ENCODE peak calls at places on chromosomes 6 and 20, in seven cellular contexts. Q, I, R, W, S, L and J are unnamed samples. For H3K4me1, the result is how much of the 10 kb centered on the place peaks cover.

GRCh38 chr20:59515013-59515905 is 89.1 kb upstream of the PHACTR3 start:
- DNase-seq in Q (peak), I (peak), R (peak), W (peak), S (peak), L (peak), J (peak)

GRCh38 chr6:54335871-54336270 is 27.6 kb downstream of the TINAG start:
- DNase-seq in Q (no peak), I (no peak), R (peak), W (no peak), S (no peak), L (no peak), J (no peak)

GRCh38 chr6:19538086-19538485 is 299.1 kb upstream of the ID4 start:
- DNase-seq in Q (no peak), I (no peak), R (no peak), W (peak), S (peak), L (no peak), J (no peak)

GRCh38 chr6:27281105-27281539 is 31.0 kb downstream of the POM121L2 start:
- DNase-seq in Q (no peak), I (no peak), R (no peak), W (no peak), S (no peak), L (no peak), J (no peak)

GRCh38 chr20:22924036-22924737 is 110.9 kb upstream of the SSTR4 start:
- DNase-seq in Q (no peak), I (peak), R (no peak), W (no peak), S (no peak), L (no peak), J (peak)

GRCh38 chr6:128111096-128111495 is 210.2 kb upstream of the THEMIS start:
- DNase-seq in Q (no peak), I (no peak), R (peak), W (no peak), S (no peak), L (no peak), J (no peak)

GRCh38 chr6:78059171-78059570 is 406.3 kb downstream of the MEI4 start:
- DNase-seq in Q (no peak), I (no peak), R (no peak), W (no peak), S (no peak), L (no peak), J (no peak)

GRCh38 chr6:12473494-12473893 is 183.3 kb downstream of the EDN1 start:
- DNase-seq in Q (no peak), I (no peak), R (no peak), W (no peak), S (no peak), L (no peak), J (no peak)

GRCh38 chr20:34302312-34302722 is 838 bp downstream of the AHCY start:
- DNase-seq in Q (no peak), I (no peak), R (peak), W (no peak), S (no peak), L (no peak), J (no peak)

GRCh38 chr6:79911992-79912391 is 35.4 kb downstream of the ELOVL4 start:
- DNase-seq in Q (no peak), I (no peak), R (no peak), W (no peak), S (no peak), L (no peak), J (no peak)

GRCh38 chr6:151669208-151669560 is 138.3 kb upstream of the ESR1 start:
- DNase-seq in Q (no peak), I (no peak), R (no peak), W (no peak), S (no peak), L (no peak), J (no peak)

GRCh38 chr6:72788188-72788587 is 166.3 kb downstream of the KCNQ5 start:
- DNase-seq in Q (no peak), I (no peak), R (peak), W (no peak), S (no peak), L (no peak), J (no peak)

GRCh38 chr6:116492331-116493067 is 18.9 kb upstream of the CALHM5 start:
- DNase-seq in Q (no peak), I (no peak), R (no peak), W (no peak), S (no peak), L (no peak), J (no peak)

GRCh38 chr20:56391037-56391436 is 978 bp downstream of the AURKA start:
- DNase-seq in Q (peak), I (no peak), R (no peak), W (no peak), S (no peak), L (no peak), J (no peak)

GRCh38 chr6:43861212-43861918 is 91.4 kb downstream of the VEGFA start:
- DNase-seq in Q (no peak), I (no peak), R (no peak), W (no peak), S (no peak), L (no peak), J (no peak)

GRCh38 chr6:157983439-157984119 is 1.9 kb downstream of the SYNJ2 start:
- DNase-seq in Q (no peak), I (no peak), R (peak), W (no peak), S (peak), L (no peak), J (no peak)

GRCh38 chr6:35496036-35496850 is 636 bp downstream of the TEAD3 start:
- DNase-seq in Q (no peak), I (peak), R (no peak), W (no peak), S (peak), L (peak), J (peak)

GRCh38 chr6:113315068-113315467 is 542.1 kb upstream of the MARCKS start:
- DNase-seq in Q (no peak), I (no peak), R (no peak), W (no peak), S (no peak), L (no peak), J (no peak)

GRCh38 chr6:123744840-123745239 is 58.8 kb upstream of the NKAIN2 start:
- DNase-seq in Q (no peak), I (no peak), R (no peak), W (no peak), S (no peak), L (no peak), J (no peak)

GRCh38 chr6:79421707-79422484 is 115.3 kb downstream of the LCA5 start:
- DNase-seq in Q (no peak), I (peak), R (peak), W (no peak), S (no peak), L (no peak), J (peak)

GRCh38 chr6:40896696-40897095 is 142.3 kb downstream of the UNC5CL start:
- DNase-seq in Q (no peak), I (no peak), R (no peak), W (no peak), S (no peak), L (no peak), J (no peak)

GRCh38 chr20:38889792-38890496 is 36.3 kb upstream of the FAM83D start:
- DNase-seq in Q (no peak), I (no peak), R (no peak), W (no peak), S (no peak), L (no peak), J (no peak)

GRCh38 chr6:166678426-166678825 is 51.4 kb upstream of the RPS6KA2 start:
- DNase-seq in Q (no peak), I (no peak), R (peak), W (no peak), S (no peak), L (no peak), J (peak)

GRCh38 chr6:35368038-35368887 is 25.9 kb downstream of the PPARD start:
- DNase-seq in Q (peak), I (no peak), R (no peak), W (no peak), S (no peak), L (no peak), J (peak)

GRCh38 chr20:25457886-25458680 is 50.6 kb downstream of the GINS1 start:
- DNase-seq in Q (no peak), I (no peak), R (no peak), W (no peak), S (no peak), L (no peak), J (no peak)

GRCh38 chr6:31402324-31403282 is 792 bp upstream of the MICA start:
- DNase-seq in Q (peak), I (no peak), R (peak), W (no peak), S (peak), L (peak), J (no peak)

GRCh38 chr6:160519603-160520042 is 144.5 kb downstream of the LPA start:
- DNase-seq in Q (no peak), I (peak), R (no peak), W (no peak), S (no peak), L (no peak), J (no peak)

GRCh38 chr6:160519133-160519532 is 144.9 kb downstream of the LPA start:
- DNase-seq in Q (no peak), I (no peak), R (no peak), W (no peak), S (no peak), L (no peak), J (no peak)

GRCh38 chr6:160523223-160523622 is 140.9 kb downstream of the LPA start:
- DNase-seq in Q (no peak), I (no peak), R (no peak), W (no peak), S (no peak), L (no peak), J (no peak)

DNA sequence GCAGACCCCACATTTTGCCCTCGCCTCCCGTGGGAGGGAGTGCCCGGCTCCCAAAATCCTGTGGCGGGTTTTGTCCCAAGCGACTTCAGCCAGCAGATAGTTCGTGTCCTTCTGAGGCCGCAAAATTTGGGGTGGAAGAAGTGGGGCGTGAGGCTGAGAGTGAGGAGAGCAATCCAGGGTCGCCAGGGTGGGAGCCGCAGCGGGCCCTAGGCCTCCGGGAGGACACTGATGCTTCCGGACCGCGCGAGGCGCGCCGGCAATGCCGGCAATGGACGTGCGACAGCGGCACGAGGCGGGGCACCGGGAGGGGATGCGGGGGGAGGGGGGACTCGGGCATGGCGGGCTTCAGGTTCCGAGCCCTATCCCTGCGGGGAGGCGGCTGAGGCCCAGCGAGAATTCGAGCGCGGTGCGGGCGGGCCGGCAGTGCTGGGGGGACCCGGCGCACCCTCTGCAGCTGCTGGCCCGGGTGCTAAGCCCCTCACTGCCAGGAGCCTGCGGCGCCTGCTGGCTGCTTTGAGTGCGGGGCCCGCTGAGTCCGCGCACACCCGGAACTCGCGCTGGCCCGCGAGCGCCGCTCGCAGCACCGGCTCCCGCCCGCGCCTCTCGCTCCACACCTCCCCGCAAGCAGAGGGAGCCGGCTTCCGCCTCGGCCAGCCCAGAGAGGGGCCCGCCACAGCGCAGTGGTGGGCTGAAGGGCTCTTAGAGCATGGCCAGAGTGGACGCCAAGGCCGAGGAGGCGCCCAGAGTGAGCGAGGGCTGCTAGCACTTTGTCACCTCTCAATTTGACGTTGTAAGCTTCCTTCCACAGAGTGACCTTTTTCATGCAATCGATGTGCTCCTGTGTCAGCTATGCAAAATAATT is 143.8 kb downstream of the LPA start:
- DNase-seq in Q (peak), I (peak), R (peak), W (peak), S (peak), L (peak), J (peak)
- TF ChIP-seq CTCF in Q (peak), I (no peak), R (no peak), W (no peak), S (no peak), L (peak), J (no peak)

GRCh38 chr6:6008648-6009421 is 2.1 kb upstream of the NRN1 start:
- DNase-seq in Q (peak), I (peak), R (no peak), W (peak), S (peak), L (peak), J (peak)

GRCh38 chr6:6007311-6008113 is 787 bp upstream of the NRN1 start:
- DNase-seq in Q (peak), I (peak), R (no peak), W (no peak), S (no peak), L (no peak), J (peak)

GRCh38 chr6:6005467-6006427 is 978 bp downstream of the NRN1 start:
- DNase-seq in Q (no peak), I (no peak), R (no peak), W (no peak), S (no peak), L (no peak), J (no peak)

GRCh38 chr6:6006428-6007310 is at the start of gene NRN1:
- DNase-seq in Q (peak), I (no peak), R (no peak), W (no peak), S (no peak), L (no peak), J (no peak)

GRCh38 chr6:6008114-6008647 is 1.5 kb upstream of the NRN1 start:
- DNase-seq in Q (no peak), I (no peak), R (no peak), W (no peak), S (no peak), L (no peak), J (no peak)
- H3K27ac ChIP-seq in Q (peak), I (peak), R (no peak), W (peak), S (peak), L (no peak), J (no peak)

GRCh38 chr6:111798281-111798725 is 74.9 kb downstream of the FYN start:
- DNase-seq in Q (no peak), I (no peak), R (no peak), W (no peak), S (no peak), L (no peak), J (no peak)

GRCh38 chr6:111802720-111803119 is 70.5 kb downstream of the FYN start:
- DNase-seq in Q (no peak), I (no peak), R (no peak), W (no peak), S (no peak), L (no peak), J (no peak)

GRCh38 chr6:111800468-111800760 is 72.8 kb downstream of the FYN start:
- DNase-seq in Q (no peak), I (no peak), R (no peak), W (no peak), S (no peak), L (no peak), J (no peak)

GRCh38 chr6:111799576-111800467 is 73.4 kb downstream of the FYN start:
- DNase-seq in Q (no peak), I (no peak), R (no peak), W (no peak), S (no peak), L (no peak), J (no peak)

GRCh38 chr6:111800821-111801220 is 72.4 kb downstream of the FYN start:
- DNase-seq in Q (no peak), I (no peak), R (no peak), W (no peak), S (no peak), L (no peak), J (no peak)
- H3K4me1 ChIP-seq in Q (under half), I (half or more), R (under half), W (under half), S (under half), L (under half), J (under half)

DNA sequence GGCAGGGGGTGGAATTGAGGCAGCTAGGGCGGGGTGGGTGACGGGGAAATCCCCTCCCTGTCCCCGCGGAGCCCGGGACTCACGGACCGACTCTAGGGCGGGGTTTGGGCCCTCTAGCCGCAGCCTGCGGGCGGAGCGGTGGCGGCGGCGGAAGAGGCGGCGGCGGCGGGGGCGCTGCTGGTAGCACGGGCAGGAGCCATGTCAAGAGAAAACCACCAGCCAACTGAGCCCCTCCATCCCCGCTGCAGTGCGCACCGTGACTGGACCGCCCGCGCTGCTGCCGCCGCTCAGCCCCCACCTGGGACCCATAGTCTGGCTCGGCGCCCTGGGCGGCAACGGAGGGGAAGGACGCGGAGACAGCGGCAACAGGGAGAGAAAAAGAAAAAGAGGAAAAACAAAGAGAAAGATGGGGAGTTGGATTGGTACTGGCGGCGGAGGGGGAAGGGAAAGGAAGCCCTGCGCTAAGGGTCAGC is 1.2 kb upstream of the C6orf62 start:
- DNase-seq in Q (peak), I (peak), R (peak), W (peak), S (peak), L (peak), J (peak)
- TF ChIP-seq CTCF in Q (no peak), I (no peak), R (no peak), W (no peak), S (no peak), L (no peak), J (no peak)